ENCODE peak calls at places on chromosome X, in four cellular contexts. A, I, F and D are unnamed samples.

GRCh38 chrX:40663880-40664630 is 16.7 kb upstream of the CXorf38 start:
- DNase-seq in F (no peak), I (no peak), A (no peak), D (no peak)

GRCh38 chrX:122076241-122076640 is 1028.8 kb downstream of the GLUD2 start:
- DNase-seq in A (no peak), F (no peak), I (no peak), D (no peak)

GRCh38 chrX:148504412-148504950 is 4.1 kb downstream of the AFF2 start:
- DNase-seq in F (peak), I (no peak), A (no peak), D (no peak)

GRCh38 chrX:20974326-20974725 is 399.9 kb upstream of the CNKSR2 start:
- DNase-seq in A (no peak), F (no peak), I (no peak), D (no peak)

GRCh38 chrX:70088791-70089190 is 26.5 kb downstream of the OTUD6A start:
- DNase-seq in F (no peak), A (no peak), I (no peak), D (no peak)

GRCh38 chrX:23434356-23434884 is 99.8 kb downstream of the PTCHD1 start:
- DNase-seq in F (peak), A (no peak), I (no peak), D (no peak)

GRCh38 chrX:24902808-24903207 is 113.0 kb downstream of the ARX start:
- DNase-seq in F (no peak), A (no peak), I (no peak), D (no peak)

GRCh38 chrX:139191746-139192385 is 338.7 kb upstream of the F9 start:
- DNase-seq in F (no peak), I (no peak), A (no peak), D (no peak)

GRCh38 chrX:6810796-6811195 is 275.9 kb upstream of the VCX3A start:
- DNase-seq in F (no peak), I (no peak), A (no peak), D (no peak)

GRCh38 chrX:71169586-71169985 is 24.9 kb downstream of the NLGN3 start:
- DNase-seq in F (no peak), A (no peak), I (no peak), D (no peak)

GRCh38 chrX:23854945-23855344 is 52.8 kb downstream of the APOO start:
- DNase-seq in F (no peak), A (no peak), I (no peak), D (no peak)

GRCh38 chrX:148854351-148854750 is 353.9 kb downstream of the AFF2 start:
- DNase-seq in F (no peak), A (no peak), I (no peak), D (no peak)

GRCh38 chrX:154019633-154020499 is at the start of gene IRAK1:
- DNase-seq in I (no peak), A (peak), F (peak), D (peak)

GRCh38 chrX:6151971-6152370 is 76.7 kb downstream of the NLGN4X start:
- DNase-seq in A (no peak), F (no peak), I (no peak), D (no peak)

GRCh38 chrX:19602866-19603620 is 87.7 kb upstream of the MAP3K15 start:
- DNase-seq in F (no peak), A (peak), I (peak), D (peak)

GRCh38 chrX:115584715-115585114 is 23.7 kb downstream of the PLS3 start:
- DNase-seq in I (no peak), F (no peak), A (no peak), D (no peak)

GRCh38 chrX:71291381-71291780 is 7.9 kb downstream of the NONO start:
- DNase-seq in A (no peak), I (no peak), F (no peak), D (no peak)

GRCh38 chrX:120672389-120672788 is 42.5 kb upstream of the C1GALT1C1 start:
- DNase-seq in A (no peak), I (peak), F (no peak), D (peak)

GRCh38 chrX:102959471-102959870 is 22.4 kb downstream of the RAB40AL start:
- DNase-seq in A (no peak), I (peak), F (no peak), D (peak)

GRCh38 chrX:153593811-153594500 is 5.0 kb downstream of the CCNQ start:
- DNase-seq in A (no peak), F (no peak), I (no peak), D (no peak)

GRCh38 chrX:44433556-44433955 is 90.1 kb upstream of the EFHC2 start:
- DNase-seq in F (no peak), A (no peak), I (no peak), D (no peak)

GRCh38 chrX:153375571-153375970 is 25.6 kb downstream of the PNMA6E start:
- DNase-seq in I (no peak), F (no peak), A (no peak), D (no peak)

GRCh38 chrX:109890910-109891502 is 111.9 kb upstream of the TMEM164 start:
- DNase-seq in F (peak), A (peak), I (peak), D (peak)

GRCh38 chrX:13664026-13664425 is 11.1 kb downstream of the TCEANC start:
- DNase-seq in I (no peak), F (no peak), A (no peak), D (no peak)

GRCh38 chrX:108312011-108312410 is 126.2 kb downstream of the COL4A6 start:
- DNase-seq in A (no peak), F (no peak), I (no peak), D (no peak)

GRCh38 chrX:55201930-55202579 is 18.1 kb upstream of the PAGE5 start:
- DNase-seq in F (no peak), I (no peak), A (no peak), D (no peak)

GRCh38 chrX:15567886-15568616 is 32.7 kb downstream of the ACE2 start:
- DNase-seq in A (peak), I (no peak), F (no peak), D (no peak)

GRCh38 chrX:57952320-57952678 is 42.0 kb upstream of the ZXDA start:
- DNase-seq in I (no peak), F (peak), A (no peak), D (no peak)

GRCh38 chrX:150236304-150236703 is 126.8 kb upstream of the MAMLD1 start:
- DNase-seq in F (no peak), A (no peak), I (no peak), D (no peak)

GRCh38 chrX:276588-277171 is 4.5 kb upstream of the PLCXD1 start:
- DNase-seq in F (peak), A (no peak), I (no peak), D (peak)

GRCh38 chrX:97224148-97224547 is 340.4 kb downstream of the RPA4 start:
- DNase-seq in F (no peak), A (no peak), I (no peak), D (no peak)

GRCh38 chrX:72169008-72169728 is 12.4 kb upstream of the PIN4 start:
- DNase-seq in I (no peak), F (no peak), A (peak), D (no peak)

GRCh38 chrX:151370906-151371305 is 26.1 kb upstream of the VMA21 start:
- DNase-seq in I (no peak), A (no peak), F (no peak), D (no peak)

GRCh38 chrX:46929439-46930018 is 17.3 kb downstream of the JADE3 start:
- DNase-seq in A (no peak), F (no peak), I (no peak), D (no peak)

DNA sequence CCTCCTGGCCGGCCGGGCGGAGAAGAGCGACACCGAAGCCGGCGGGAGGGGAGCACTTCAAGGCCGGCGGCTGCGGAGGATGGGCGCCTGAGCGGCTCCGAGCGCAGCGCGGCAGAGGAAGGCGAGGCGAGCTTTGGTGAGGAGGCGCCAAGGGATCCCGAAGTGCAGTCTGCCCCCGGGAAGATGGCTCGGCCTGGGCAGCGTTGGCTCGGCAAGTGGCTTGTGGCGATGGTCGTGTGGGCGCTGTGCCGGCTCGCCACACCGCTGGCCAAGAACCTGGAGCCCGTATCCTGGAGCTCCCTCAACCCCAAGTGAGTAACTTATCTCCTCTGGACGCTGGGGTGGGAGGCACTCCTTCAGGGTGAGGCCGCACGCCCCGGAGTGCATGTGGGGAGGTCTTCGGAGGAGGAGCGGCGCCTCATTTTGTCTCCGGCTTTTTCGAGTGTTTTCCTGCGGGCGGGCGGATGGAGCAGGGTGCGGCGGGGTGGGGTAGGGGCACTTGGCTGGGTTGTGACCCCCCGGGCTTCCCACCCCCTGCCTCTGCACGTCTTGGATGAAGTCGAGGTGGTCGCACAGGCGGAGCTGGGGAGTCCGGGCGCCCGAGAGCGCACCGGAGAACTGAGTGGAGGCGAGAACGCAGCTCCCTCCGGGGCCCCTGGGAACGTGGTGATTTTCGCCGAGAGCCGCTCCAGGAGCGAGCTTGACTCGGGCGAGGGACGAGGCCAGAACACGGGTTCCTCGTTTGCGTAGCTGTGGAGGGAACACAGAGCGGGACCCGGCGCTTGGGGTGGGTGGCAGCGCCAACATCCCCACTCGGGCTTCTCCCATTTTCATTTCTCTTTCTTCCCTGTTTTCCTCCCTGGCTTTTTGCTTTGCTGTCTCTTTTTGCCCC is 1.0 kb downstream of the EFNB1 start:
- DNase-seq in F (no peak), A (peak), I (no peak), D (no peak)
- TF ChIP-seq POLR2A in F (no peak), A (no peak), I (no peak), D (no peak)

GRCh38 chrX:3346436-3347329 is at the start of gene MXRA5:
- DNase-seq in A (no peak), F (peak), I (no peak), D (no peak)

GRCh38 chrX:3351287-3351686 is 4.8 kb upstream of the MXRA5 start:
- DNase-seq in F (no peak), A (no peak), I (no peak), D (no peak)

GRCh38 chrX:3348191-3348590 is 1.7 kb upstream of the MXRA5 start:
- DNase-seq in I (no peak), A (no peak), F (no peak), D (no peak)

DNA sequence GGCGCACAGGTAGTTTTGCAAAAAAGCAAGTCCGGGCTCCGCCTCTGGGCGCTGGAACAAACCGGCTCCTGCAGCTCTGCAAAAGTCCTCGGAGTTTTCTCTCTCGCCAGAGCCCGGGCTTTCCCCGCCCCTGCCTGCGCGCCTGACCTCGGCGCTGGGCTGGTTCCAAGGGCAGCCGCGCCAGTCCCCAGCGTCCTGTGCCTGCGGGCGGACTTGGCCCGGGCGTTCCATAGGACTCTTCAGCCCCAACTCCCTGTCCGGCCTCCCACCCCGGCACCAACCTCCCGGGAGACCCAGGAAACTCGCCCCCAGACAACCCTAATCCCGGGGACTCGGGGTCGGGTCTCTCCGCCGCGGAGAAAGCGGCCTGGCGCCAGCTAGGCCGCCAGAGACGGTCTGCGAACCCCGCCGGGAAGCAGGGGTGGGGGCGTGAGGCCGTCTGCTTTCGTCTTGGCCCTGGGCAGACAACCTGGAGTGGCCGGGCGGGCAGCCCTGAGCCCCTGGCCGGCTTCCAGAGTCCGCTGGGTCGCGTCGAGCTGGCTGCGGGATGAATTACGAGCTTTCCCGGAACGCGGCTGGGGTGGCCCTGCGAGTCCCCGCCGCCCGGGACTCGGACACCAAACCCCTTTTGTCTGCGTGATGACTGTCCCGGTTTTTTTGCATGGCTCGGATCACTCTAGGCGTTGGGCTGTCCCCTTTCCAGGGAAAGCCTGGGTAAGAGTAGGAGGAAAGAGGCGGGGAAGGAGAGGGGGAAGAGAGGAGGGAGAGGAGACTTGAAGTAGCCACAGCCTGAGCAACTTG is 971 bp downstream of the MXRA5 start:
- DNase-seq in F (peak), I (no peak), A (no peak), D (peak)
- TF ChIP-seq POLR2A in F (no peak), I (no peak), A (no peak), D (no peak)

GRCh38 chrX:49002091-49002935 is at the start of gene GRIPAP1:
- DNase-seq in F (peak), A (peak), I (peak), D (peak)
- TF ChIP-seq POLR2A in F (no peak), A (peak), I (no peak), D (peak)

GRCh38 chrX:66007851-66008250 is 32.0 kb downstream of the VSIG4 start:
- DNase-seq in I (no peak), A (no peak), F (no peak), D (no peak)
- TF ChIP-seq POLR2A in I (no peak), A (no peak), F (no peak), D (no peak)

GRCh38 chrX:1418901-1419544 is 27.1 kb upstream of the SLC25A6 start:
- DNase-seq in I (no peak), F (no peak), A (no peak), D (no peak)
- TF ChIP-seq POLR2A in I (no peak), F (no peak), A (no peak), D (no peak)

GRCh38 chrX:65999029-65999562 is 40.8 kb downstream of the VSIG4 start:
- DNase-seq in A (no peak), I (no peak), F (no peak), D (no peak)

GRCh38 chrX:65999563-66000148 is 40.2 kb downstream of the VSIG4 start:
- DNase-seq in F (no peak), I (no peak), A (peak), D (no peak)

GRCh38 chrX:66000178-66000577 is 39.7 kb downstream of the VSIG4 start:
- DNase-seq in F (no peak), I (no peak), A (no peak), D (no peak)

GRCh38 chrX:66000628-66001275 is 39.1 kb downstream of the VSIG4 start:
- DNase-seq in A (no peak), F (no peak), I (no peak), D (no peak)

GRCh38 chrX:65997978-65998717 is 41.7 kb downstream of the VSIG4 start:
- DNase-seq in A (peak), F (no peak), I (no peak), D (no peak)
- TF ChIP-seq POLR2A in A (peak), F (no peak), I (no peak), D (no peak)

GRCh38 chrX:134985479-134985878 is 5.3 kb upstream of the SMIM10 start:
- DNase-seq in F (no peak), A (no peak), I (no peak), D (no peak)

DNA sequence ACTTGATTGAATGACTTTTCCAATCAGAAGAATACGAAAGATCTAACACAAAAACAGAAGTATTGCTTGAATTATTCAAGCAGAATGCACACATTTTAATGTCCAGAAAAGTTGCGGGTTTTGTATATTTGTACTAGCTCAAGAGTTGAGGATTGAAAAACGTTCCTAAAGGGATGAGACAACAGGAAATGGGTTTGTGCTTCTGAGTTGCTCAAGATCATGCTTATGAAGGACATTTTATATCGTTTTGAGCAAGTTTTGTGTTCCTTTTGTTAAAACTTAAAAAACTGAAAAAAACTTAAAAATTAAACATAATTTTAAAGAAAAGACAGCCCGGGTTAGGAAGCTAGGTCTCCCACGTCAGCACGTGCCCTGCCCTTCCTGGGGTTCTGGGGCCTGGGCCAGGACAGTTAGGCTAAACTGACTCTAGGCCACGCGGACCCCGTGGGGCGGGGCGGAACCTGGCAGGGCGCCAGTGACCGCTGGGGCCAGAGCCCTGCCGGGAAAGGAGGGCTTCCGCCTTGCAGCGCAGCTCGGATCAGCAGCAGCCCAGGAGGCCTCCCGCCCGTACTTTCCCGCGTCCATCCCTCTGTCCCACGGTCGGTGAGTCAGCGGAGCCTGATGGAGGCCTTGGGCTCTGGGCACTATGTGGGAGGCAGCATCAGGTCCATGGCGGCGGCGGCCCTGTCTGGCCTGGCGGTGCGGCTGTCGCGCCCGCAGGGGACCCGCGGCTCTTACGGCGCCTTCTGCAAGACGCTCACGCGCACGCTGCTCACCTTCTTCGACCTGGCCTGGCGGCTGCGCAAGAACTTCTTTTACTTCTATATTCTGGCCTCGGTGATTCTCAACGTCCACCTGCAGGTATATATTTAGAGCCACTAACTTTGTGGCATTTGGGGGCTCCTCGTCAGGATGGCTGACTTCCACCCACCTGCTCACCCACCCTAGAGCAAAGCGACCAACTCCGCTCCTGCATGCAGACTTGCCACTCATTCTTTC is at the start of gene SMIM10:
- DNase-seq in I (no peak), A (peak), F (peak), D (peak)
- TF ChIP-seq POLR2A in I (no peak), A (peak), F (no peak), D (peak)

GRCh38 chrX:16989750-16990149 is 43.3 kb downstream of the REPS2 start:
- DNase-seq in I (no peak), F (no peak), A (no peak), D (no peak)

GRCh38 chrX:16992902-16993301 is 46.4 kb downstream of the REPS2 start:
- DNase-seq in A (peak), F (no peak), I (no peak), D (no peak)

GRCh38 chrX:16990839-16991238 is 44.4 kb downstream of the REPS2 start:
- DNase-seq in F (no peak), I (no peak), A (no peak), D (no peak)

GRCh38 chrX:16993791-16994318 is 47.4 kb downstream of the REPS2 start:
- DNase-seq in I (no peak), A (peak), F (no peak), D (no peak)

GRCh38 chrX:16992411-16992810 is 46.0 kb downstream of the REPS2 start:
- DNase-seq in F (no peak), A (no peak), I (no peak), D (no peak)
- TF ChIP-seq POLR2A in F (no peak), A (no peak), I (no peak), D (no peak)